ENCODE peak calls at places on chromosomes 13 and 19, in seven cellular contexts. O, X, Y, N, I, R and Q are unnamed samples.

GRCh38 chr19:17220207-17220758 is 5.1 kb downstream of the USE1 start:
- DNase-seq in O (no peak), X (no peak), Y (no peak), N (peak; percentile 77), I (no peak), R (peak; percentile 53), Q (peak; percentile 63)

GRCh38 chr19:49491030-49491803 is 3.8 kb downstream of the RPL13A start:
- DNase-seq in O (no peak), X (no peak), Y (no peak), N (no peak), I (peak; percentile 1), R (no peak), Q (no peak)

GRCh38 chr13:49791214-49791752 is 1.2 kb downstream of the KPNA3 start:
- DNase-seq in O (peak; percentile 51), X (peak; percentile 29), Y (no peak), N (peak; percentile 26), I (peak; percentile 50), R (peak; percentile 44), Q (peak; percentile 8)

GRCh38 chr13:110055089-110055488 is 251.9 kb downstream of the COL4A1 start:
- DNase-seq in O (no peak), X (peak; percentile 73), Y (no peak), N (peak; percentile 77), I (no peak), R (no peak), Q (peak; percentile 75)

GRCh38 chr19:2900296-2901252 is at the start of gene ZNF57:
- DNase-seq in O (peak; percentile 100), X (peak; percentile 99), Y (peak; percentile 95), N (peak; percentile 99), I (peak; percentile 100), R (peak; percentile 98), Q (peak; percentile 97)

GRCh38 chr13:70310720-70311119 is 202.5 kb upstream of the KLHL1 start:
- DNase-seq in O (peak; percentile 79), X (no peak), Y (peak; percentile 18), N (peak; percentile 13), I (peak; percentile 46), R (peak; percentile 23), Q (peak; percentile 2)

GRCh38 chr19:35908977-35909683 is 1.0 kb upstream of the TYROBP start:
- DNase-seq in O (no peak), X (peak; percentile 73), Y (no peak), N (no peak), I (no peak), R (no peak), Q (no peak)

GRCh38 chr13:34416833-34417425 is 525.1 kb upstream of the NBEA start:
- DNase-seq in O (peak; percentile 1), X (no peak), Y (no peak), N (peak; percentile 89), I (no peak), R (no peak), Q (peak; percentile 83)

GRCh38 chr19:33499248-33499647 is 22.3 kb downstream of the PEPD start:
- DNase-seq in O (no peak), X (no peak), Y (no peak), N (no peak), I (no peak), R (no peak), Q (no peak)

GRCh38 chr13:113558461-113558860 is 26.1 kb upstream of the TFDP1 start:
- DNase-seq in O (no peak), X (no peak), Y (no peak), N (no peak), I (no peak), R (no peak), Q (no peak)

GRCh38 chr13:29454931-29455481 is 140.5 kb downstream of the SLC7A1 start:
- DNase-seq in O (peak; percentile 63), X (no peak), Y (no peak), N (peak; percentile 20), I (peak; percentile 11), R (peak; percentile 24), Q (no peak)

GRCh38 chr13:41216160-41216559 is 21.8 kb upstream of the KBTBD7 start:
- DNase-seq in O (no peak), X (no peak), Y (no peak), N (peak; percentile 68), I (no peak), R (no peak), Q (peak; percentile 59)

GRCh38 chr19:13700621-13701020 is 63.7 kb upstream of the MRI1 start:
- DNase-seq in O (no peak), X (no peak), Y (no peak), N (no peak), I (no peak), R (no peak), Q (no peak)

GRCh38 chr19:56117889-56118288 is 3.2 kb downstream of the ZNF787 start:
- DNase-seq in O (no peak), X (no peak), Y (no peak), N (no peak), I (no peak), R (no peak), Q (no peak)

GRCh38 chr19:42092350-42092749 is 16.4 kb downstream of the ZNF574 start:
- DNase-seq in O (peak; percentile 82), X (peak; percentile 66), Y (no peak), N (no peak), I (no peak), R (peak; percentile 70), Q (no peak)

GRCh38 chr13:64397699-64398098 is 2832.4 kb downstream of the PCDH9 start:
- DNase-seq in O (no peak), X (no peak), Y (no peak), N (peak; percentile 12), I (no peak), R (no peak), Q (peak; percentile 10)

GRCh38 chr13:44397766-44398223 is 24.2 kb downstream of the SERP2 start:
- DNase-seq in O (no peak), X (no peak), Y (no peak), N (no peak), I (peak; percentile 10), R (no peak), Q (peak; percentile 27)

GRCh38 chr13:64480206-64480605 is 2749.9 kb downstream of the PCDH9 start:
- DNase-seq in O (no peak), X (no peak), Y (no peak), N (no peak), I (no peak), R (no peak), Q (no peak)

GRCh38 chr19:55679343-55680257 is 4.6 kb downstream of the EPN1 start:
- DNase-seq in O (no peak), X (no peak), Y (no peak), N (peak; percentile 19), I (no peak), R (no peak), Q (no peak)

GRCh38 chr13:91813255-91813654 is 414.8 kb downstream of the GPC5 start:
- DNase-seq in O (no peak), X (no peak), Y (no peak), N (no peak), I (no peak), R (no peak), Q (no peak)

GRCh38 chr19:50512999-50513745 is 541 bp downstream of the ASPDH start:
- DNase-seq in O (no peak), X (no peak), Y (no peak), N (no peak), I (no peak), R (no peak), Q (no peak)

GRCh38 chr13:94312511-94313191 is 166.8 kb downstream of the DCT start:
- DNase-seq in O (no peak), X (no peak), Y (peak; percentile 37), N (peak; percentile 32), I (peak; percentile 56), R (no peak), Q (no peak)

GRCh38 chr19:10086032-10086903 is at the start of gene SHFL:
- DNase-seq in O (peak; percentile 91), X (peak; percentile 86), Y (peak; percentile 39), N (peak; percentile 43), I (peak; percentile 77), R (no peak), Q (peak; percentile 18)

GRCh38 chr19:10430505-10431253 is 10.3 kb downstream of the PDE4A start:
- DNase-seq in O (peak; percentile 41), X (no peak), Y (no peak), N (peak; percentile 45), I (peak; percentile 44), R (no peak), Q (no peak)

GRCh38 chr13:89465366-89465765 is 1794.2 kb downstream of the SLITRK5 start:
- DNase-seq in O (no peak), X (no peak), Y (no peak), N (peak; percentile 76), I (peak; percentile 15), R (no peak), Q (peak; percentile 72)

GRCh38 chr19:18605546-18606280 is 886 bp downstream of the CRLF1 start:
- DNase-seq in O (peak; percentile 39), X (no peak), Y (no peak), N (no peak), I (peak; percentile 47), R (no peak), Q (no peak)

GRCh38 chr13:62418872-62419271 is 1003.2 kb upstream of the PCDH20 start:
- DNase-seq in O (no peak), X (no peak), Y (no peak), N (no peak), I (no peak), R (no peak), Q (no peak)
- H3K4me2 ChIP-seq in O (no peak overlapping the region), X (no peak overlapping the region), Y (no peak overlapping the region), N (no peak overlapping the region), I (no peak overlapping the region), R (no peak overlapping the region), Q (no peak overlapping the region)

GRCh38 chr13:43390101-43390500 is 366.7 kb downstream of the DNAJC15 start:
- DNase-seq in O (no peak), X (no peak), Y (no peak), N (no peak), I (no peak), R (no peak), Q (no peak)
- H3K4me2 ChIP-seq in O (no peak overlapping the region), X (no peak overlapping the region), Y (no peak overlapping the region), N (peak overlapping the region; percentile 1), I (no peak overlapping the region), R (no peak overlapping the region), Q (no peak overlapping the region)

GRCh38 chr19:5914358-5914774 is 312 bp downstream of the CAPS start:
- DNase-seq in O (no peak), X (no peak), Y (no peak), N (no peak), I (no peak), R (no peak), Q (no peak)

GRCh38 chr19:5916201-5916708 is 2.2 kb downstream of the CAPS start:
- DNase-seq in O (no peak), X (no peak), Y (no peak), N (no peak), I (no peak), R (no peak), Q (no peak)

GRCh38 chr19:5915782-5916165 is 1.7 kb downstream of the CAPS start:
- DNase-seq in O (no peak), X (no peak), Y (no peak), N (no peak), I (no peak), R (no peak), Q (no peak)

GRCh38 chr19:5914946-5915781 is 1.1 kb downstream of the CAPS start:
- DNase-seq in O (no peak), X (no peak), Y (no peak), N (no peak), I (no peak), R (no peak), Q (no peak)

GRCh38 chr19:5913739-5914357 is at the start of gene CAPS:
- DNase-seq in O (no peak), X (no peak), Y (no peak), N (peak; percentile 64), I (no peak), R (peak; percentile 50), Q (peak; percentile 44)
- H3K4me2 ChIP-seq in O (no peak within 1 kb of the TSS), X (no peak within 1 kb of the TSS), Y (no peak within 1 kb of the TSS), N (no peak within 1 kb of the TSS), I (no peak within 1 kb of the TSS), R (peak within 1 kb of the TSS; percentile 58), Q (peak within 1 kb of the TSS; percentile 31)

GRCh38 chr19:5436948-5437306 is 18.3 kb upstream of the ZNRF4 start:
- DNase-seq in O (peak; percentile 33), X (no peak), Y (no peak), N (no peak), I (no peak), R (no peak), Q (no peak)
- H3K4me2 ChIP-seq in O (peak overlapping the region; percentile 92), X (no peak overlapping the region), Y (peak overlapping the region; percentile 94), N (no peak overlapping the region), I (peak overlapping the region; percentile 84), R (peak overlapping the region; percentile 98), Q (peak overlapping the region; percentile 92)